ENCODE peak calls at places on chromosomes 11 and 22, in ten cellular contexts. Y, H, V, T, J, L, D, B, I and F are unnamed samples.

GRCh38 chr22:37187891-37188761 is at the start of gene C1QTNF6:
- DNase-seq in V (no peak), D (peak), T (peak), L (peak), I (peak), Y (no peak), H (peak), B (no peak), J (no peak), F (peak)

GRCh38 chr22:29344137-29344536 is 28.6 kb upstream of the RASL10A start:
- DNase-seq in B (peak), L (peak), I (peak), V (no peak), Y (peak), T (peak), D (no peak), J (peak), H (peak), F (peak)

GRCh38 chr11:93849201-93849600 is 1.2 kb downstream of the VSTM5 start:
- DNase-seq in Y (no peak), H (no peak), B (no peak), D (no peak), T (no peak), I (no peak), J (no peak), L (no peak), V (no peak), F (no peak)

GRCh38 chr11:13668957-13669521 is 571 bp downstream of the FAR1 start:
- DNase-seq in J (no peak), D (peak), Y (peak), L (no peak), H (peak), V (no peak), I (peak), B (peak), T (peak), F (peak)

GRCh38 chr11:34523053-34523452 is 9.5 kb upstream of the ELF5 start:
- DNase-seq in J (no peak), V (no peak), T (no peak), L (no peak), B (no peak), D (no peak), Y (no peak), H (no peak), I (no peak), F (no peak)

GRCh38 chr11:57379732-57380131 is 1.2 kb downstream of the PRG3 start:
- DNase-seq in T (no peak), I (no peak), V (no peak), H (peak), B (no peak), Y (no peak), D (no peak), J (no peak), L (peak), F (no peak)

GRCh38 chr22:46175631-46176030 is 25.3 kb downstream of the PPARA start:
- DNase-seq in J (no peak), L (peak), V (no peak), I (no peak), Y (no peak), D (no peak), H (no peak), B (peak), T (peak), F (no peak)

GRCh38 chr11:10932976-10933375 is 75.1 kb upstream of the ZBED5 start:
- DNase-seq in J (no peak), D (no peak), T (no peak), L (no peak), B (no peak), H (no peak), I (no peak), Y (no peak), V (no peak), F (no peak)

GRCh38 chr22:39896313-39896996 is 2.9 kb upstream of the ENTHD1 start:
- DNase-seq in T (no peak), L (no peak), V (no peak), I (no peak), J (no peak), B (no peak), H (no peak), Y (no peak), D (no peak), F (no peak)

GRCh38 chr22:29994027-29994715 is 86.1 kb upstream of the HORMAD2 start:
- DNase-seq in Y (no peak), H (peak), I (peak), B (no peak), V (peak), L (peak), T (peak), J (peak), D (no peak), F (no peak)